ENCODE peak calls at places on chromosomes 2 and 18, in four cellular contexts. M is HepG2, H is HCT116, N is A549. A is an unnamed sample.

GRCh38 chr2:146228659-146229058 is 1616.2 kb upstream of the ACVR2A start:
- DNase-seq in N (no peak), M (no peak), H (no peak), A (no peak)

GRCh38 chr2:18701546-18701945 is 112.2 kb upstream of the NT5C1B start:
- DNase-seq in N (no peak), M (no peak), H (no peak), A (no peak)

GRCh38 chr2:28658369-28658768 is 93.3 kb upstream of the PPP1CB start:
- DNase-seq in H (no peak), M (no peak), N (no peak), A (no peak)

GRCh38 chr2:241769819-241770184 is 6.8 kb upstream of the GAL3ST2 start:
- DNase-seq in M (no peak), H (no peak), N (no peak), A (no peak)

GRCh38 chr2:85733121-85733960 is 20.4 kb upstream of the ATOH8 start:
- DNase-seq in N (no peak), M (peak), H (no peak), A (no peak)

GRCh38 chr2:20533993-20534591 is 87.2 kb downstream of the RHOB start:
- DNase-seq in N (no peak), H (no peak), M (no peak), A (no peak)

GRCh38 chr18:50232419-50232818 is 33.9 kb downstream of the CFAP53 start:
- DNase-seq in N (no peak), H (no peak), M (no peak), A (peak)

GRCh38 chr2:130810490-130810889 is 26.2 kb upstream of the ARHGEF4 start:
- DNase-seq in M (no peak), N (no peak), H (no peak), A (no peak)

GRCh38 chr2:177131858-177132257 is 80.7 kb upstream of the HNRNPA3 start:
- DNase-seq in M (no peak), N (no peak), H (no peak), A (no peak)

GRCh38 chr2:177123048-177123447 is 89.5 kb upstream of the HNRNPA3 start:
- DNase-seq in M (no peak), N (no peak), H (no peak), A (peak)

GRCh38 chr2:177124371-177124770 is 88.2 kb upstream of the HNRNPA3 start:
- DNase-seq in N (no peak), H (no peak), M (no peak), A (no peak)

GRCh38 chr2:177129610-177130009 is 83.0 kb upstream of the HNRNPA3 start:
- DNase-seq in H (no peak), N (no peak), M (no peak), A (no peak)

DNA sequence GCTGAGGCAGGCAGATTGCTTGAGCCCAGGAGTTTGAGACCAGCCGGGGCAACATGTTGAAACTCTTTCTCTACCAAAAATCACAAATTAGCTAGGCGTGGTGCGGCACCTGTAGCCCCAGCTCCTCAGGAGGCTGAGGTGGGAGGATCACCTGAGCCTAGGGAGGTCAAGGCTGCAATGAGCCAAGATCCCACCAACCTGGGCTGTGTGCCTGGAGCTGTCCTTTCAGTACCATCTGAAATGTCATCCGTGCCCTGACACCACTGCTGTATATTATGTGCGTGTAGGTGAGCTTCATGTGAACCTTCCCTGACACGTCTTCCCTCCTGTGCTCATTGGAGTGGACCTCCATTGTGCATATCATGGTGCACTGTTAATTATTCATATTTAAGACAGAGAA is 84.8 kb upstream of the HNRNPA3 start:
- DNase-seq in N (no peak), H (no peak), M (no peak), A (peak)
- TF ChIP-seq REST in N (peak), H (peak), M (peak), A (peak)

DNA sequence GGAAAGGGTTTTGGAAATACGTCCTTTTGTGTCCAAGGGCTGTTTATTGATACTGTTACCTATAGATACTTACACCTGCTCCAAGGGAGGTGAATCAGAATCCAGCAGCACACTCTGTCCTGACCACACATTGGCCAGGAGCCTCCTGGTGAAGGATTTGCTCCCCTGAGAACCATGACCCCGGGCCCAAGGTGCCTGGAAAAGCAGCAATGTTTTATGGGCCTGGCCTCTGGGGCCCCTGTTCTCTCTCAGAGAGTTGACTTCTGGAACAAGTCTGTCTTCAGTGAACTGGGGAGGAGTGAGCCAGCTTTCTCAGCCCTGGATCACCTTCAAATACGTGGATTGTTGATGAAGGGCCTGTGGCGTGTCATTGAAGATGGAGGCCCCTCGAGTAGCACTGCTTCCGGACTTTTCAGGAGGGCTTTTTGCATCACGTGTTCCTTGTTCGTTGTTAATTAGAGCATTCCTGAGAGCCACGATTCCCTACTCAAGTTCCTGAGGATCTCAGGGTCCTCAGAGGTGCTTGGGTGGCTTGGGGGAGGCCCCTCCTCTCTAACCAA is 78.5 kb upstream of the RPL31 start:
- DNase-seq in H (no peak), M (no peak), N (no peak), A (no peak)
- TF ChIP-seq REST in H (no peak), M (no peak), N (no peak), A (no peak)

GRCh38 chr2:44167908-44168683 is 579 bp upstream of the PPM1B start:
- DNase-seq in N (peak), M (peak), H (peak), A (peak)
- TF ChIP-seq REST in N (peak), M (no peak), H (no peak), A (no peak)

GRCh38 chr2:240237609-240238151 is 97.2 kb upstream of the OTOS start:
- DNase-seq in H (no peak), M (no peak), N (no peak), A (no peak)
- TF ChIP-seq REST in H (no peak), M (no peak), N (no peak), A (no peak)

DNA sequence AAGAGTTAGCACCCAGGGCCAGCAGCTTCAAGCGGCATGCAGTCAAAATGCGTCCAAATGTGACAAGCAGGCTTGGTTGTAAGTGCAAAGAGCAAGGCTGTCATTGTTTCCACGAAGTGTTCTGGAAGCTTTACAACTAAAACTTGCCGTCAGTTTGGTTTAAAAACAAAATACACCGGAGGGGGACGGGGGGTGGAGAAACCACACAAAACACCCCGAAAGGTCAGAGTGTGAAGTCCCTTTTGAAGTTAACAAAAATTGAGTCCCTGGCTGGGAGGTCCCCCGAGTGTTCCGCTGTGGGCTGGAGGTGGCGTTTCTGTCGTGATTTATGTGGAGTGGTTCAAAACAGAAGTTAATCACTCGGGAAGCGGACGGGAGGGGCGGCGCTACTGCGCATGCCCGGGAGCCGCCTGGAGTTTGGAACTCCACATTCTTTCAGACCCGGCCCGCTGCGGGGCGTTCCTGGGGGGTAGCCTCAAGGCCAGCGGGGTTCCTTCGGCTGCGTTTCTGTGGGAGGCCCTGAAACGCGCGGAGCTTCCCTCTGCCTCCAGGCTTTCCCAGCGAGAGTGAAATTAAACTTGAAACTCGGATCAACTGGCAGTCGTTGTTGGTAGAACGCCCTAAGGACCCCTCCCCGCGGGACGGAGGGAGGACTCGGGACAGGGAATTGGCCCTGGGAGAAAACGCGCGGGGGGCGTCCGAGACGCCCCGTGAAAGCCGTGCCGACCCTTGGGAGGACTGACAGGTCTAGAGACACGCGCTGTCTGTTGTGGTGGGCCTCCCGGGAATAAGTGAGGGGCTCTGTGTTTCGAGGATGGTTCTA is 1.4 kb downstream of the TGIF1 start:
- DNase-seq in H (no peak), N (peak), M (peak), A (peak)
- TF ChIP-seq REST in H (no peak), N (no peak), M (no peak), A (no peak)

DNA sequence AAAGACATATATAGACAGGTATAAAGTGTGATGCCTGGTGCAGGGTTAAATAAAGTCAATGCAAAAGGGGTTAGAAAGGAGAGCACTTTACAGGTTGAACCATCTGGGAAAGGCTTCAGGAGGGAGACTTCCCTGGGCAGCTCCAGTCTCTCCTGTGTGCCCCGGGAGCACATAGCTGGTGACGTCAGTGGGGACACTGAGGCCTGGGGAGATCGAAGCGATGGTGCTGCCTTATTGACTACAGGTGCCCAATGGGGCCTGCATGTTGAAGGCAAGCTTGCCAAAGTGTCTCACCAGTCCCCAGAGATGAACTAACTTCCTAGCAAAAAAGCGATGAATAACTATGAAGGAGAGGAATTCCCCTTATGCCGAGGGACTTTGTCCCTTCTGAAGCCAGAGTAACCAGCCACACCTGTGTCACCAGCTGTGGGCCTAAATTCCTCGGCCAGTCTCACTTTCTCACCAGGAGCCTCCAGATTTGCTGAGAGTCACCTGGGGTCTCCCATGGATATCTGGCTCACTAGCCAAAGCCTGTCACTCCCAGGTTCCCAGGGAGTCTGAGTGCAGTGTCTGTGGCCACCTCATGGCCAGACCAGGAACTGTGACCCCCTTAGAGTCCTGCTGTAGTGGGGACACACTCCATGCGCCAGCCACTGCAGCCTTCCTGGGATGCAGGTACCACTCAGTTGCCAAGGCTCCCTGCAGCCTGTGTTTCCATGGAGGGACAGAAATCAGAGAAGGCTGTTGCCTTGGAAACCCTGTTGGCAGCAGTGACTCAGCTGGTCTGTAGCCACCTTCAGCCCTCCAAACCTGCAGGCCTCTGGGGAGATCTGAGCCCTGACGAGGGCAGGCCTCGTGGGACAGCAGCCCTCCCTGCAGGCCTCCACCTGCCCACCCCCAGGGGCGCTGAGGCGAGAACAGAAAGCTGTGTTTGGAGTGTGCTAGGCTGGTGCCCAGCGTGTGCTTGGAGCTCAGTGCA is 128.7 kb downstream of the CTIF start:
- DNase-seq in M (peak), H (no peak), N (peak), A (peak)
- TF ChIP-seq REST in M (no peak), H (no peak), N (no peak), A (no peak)

GRCh38 chr2:112959109-112959591 is 18.7 kb upstream of the IL36G start:
- DNase-seq in H (no peak), N (peak), M (peak), A (peak)

GRCh38 chr2:112957511-112957910 is 20.3 kb upstream of the IL36G start:
- DNase-seq in M (no peak), H (no peak), N (no peak), A (no peak)

GRCh38 chr2:112960230-112960825 is 17.5 kb upstream of the IL36G start:
- DNase-seq in M (no peak), H (no peak), N (no peak), A (peak)

GRCh38 chr2:112962308-112963175 is 15.3 kb upstream of the IL36G start:
- DNase-seq in N (no peak), M (no peak), H (no peak), A (no peak)

GRCh38 chr2:112958428-112959108 is 19.2 kb upstream of the IL36G start:
- DNase-seq in H (peak), M (peak), N (peak), A (peak)
- TF ChIP-seq REST in H (no peak), M (no peak), N (no peak), A (no peak)

GRCh38 chr2:61017556-61018318 is at the start of the genes PEX13 and PUS10:
- DNase-seq in H (peak), M (peak), N (peak), A (peak)
- TF ChIP-seq REST in H (no peak), M (no peak), N (no peak), A (no peak)

A was measured in GM23338.